ENCODE peak calls at places on chromosomes 13 and 19, in nine cellular contexts. S, Z, F, O, V, X, T, A and D are unnamed samples.

GRCh38 chr13:89061821-89062220 is 1390.7 kb downstream of the SLITRK5 start:
- ATAC-seq in V (no peak), Z (no peak), T (no peak), F (no peak), S (no peak), O (peak), X (no peak), A (no peak), D (no peak)

GRCh38 chr13:110306960-110307696 is at the start of the genes COL4A1 and COL4A2:
- ATAC-seq in S (no peak), T (no peak), X (no peak), O (peak), F (peak), V (peak), Z (no peak), A (peak), D (peak)

GRCh38 chr13:50410921-50411712 is 395.9 kb downstream of the KCNRG start:
- ATAC-seq in T (no peak), O (peak), A (peak), F (peak), S (no peak), V (peak), Z (no peak), X (no peak), D (no peak)

GRCh38 chr13:75687145-75687763 is 51.1 kb downstream of the LMO7 start:
- ATAC-seq in A (peak), Z (no peak), S (no peak), F (no peak), T (no peak), V (no peak), O (peak), X (no peak), D (no peak)

GRCh38 chr19:38719761-38720558 is 24.3 kb downstream of the CAPN12 start:
- ATAC-seq in V (no peak), Z (no peak), O (no peak), A (peak), X (no peak), T (no peak), F (peak), S (no peak), D (no peak)

GRCh38 chr19:5170329-5170745 is 170.3 kb downstream of the PTPRS start:
- ATAC-seq in Z (peak), A (no peak), V (no peak), O (peak), T (no peak), F (peak), X (peak), S (no peak), D (no peak)

GRCh38 chr19:11251217-11251616 is 11.1 kb downstream of the DOCK6 start:
- ATAC-seq in O (no peak), F (no peak), S (no peak), T (no peak), A (no peak), V (no peak), X (no peak), Z (no peak), D (no peak)

GRCh38 chr19:18502236-18502632 is 19.6 kb downstream of the ELL start:
- ATAC-seq in S (peak), T (no peak), O (no peak), F (no peak), A (no peak), X (no peak), V (no peak), Z (no peak), D (no peak)

GRCh38 chr19:12478234-12478941 is 6.2 kb downstream of the ZNF709 start:
- ATAC-seq in X (no peak), S (no peak), A (no peak), F (no peak), T (no peak), O (no peak), Z (no peak), V (no peak), D (no peak)

GRCh38 chr19:2591537-2592291 is 110.8 kb downstream of the GNG7 start:
- ATAC-seq in F (no peak), O (no peak), T (no peak), A (no peak), V (no peak), X (no peak), S (no peak), Z (no peak), D (no peak)

GRCh38 chr13:47798906-47799305 is 202.2 kb downstream of the SUCLA2 start:
- ATAC-seq in V (no peak), A (no peak), T (no peak), X (peak), F (no peak), Z (no peak), S (no peak), O (peak), D (no peak)

GRCh38 chr19:13882419-13882795 is 5.5 kb downstream of the NANOS3 start:
- ATAC-seq in Z (no peak), V (no peak), O (no peak), S (no peak), F (no peak), A (no peak), T (no peak), X (no peak), D (no peak)

GRCh38 chr13:99606322-99607089 is 105.2 kb downstream of the TM9SF2 start:
- ATAC-seq in X (peak), S (peak), F (peak), V (peak), T (peak), Z (peak), A (peak), O (peak), D (peak)

GRCh38 chr13:64061649-64062048 is 2646.0 kb upstream of the PCDH20 start:
- ATAC-seq in X (no peak), V (no peak), A (no peak), T (no peak), S (no peak), O (no peak), F (no peak), Z (no peak), D (no peak)

GRCh38 chr19:17826508-17827056 is 5.3 kb upstream of the INSL3 start:
- ATAC-seq in T (no peak), V (no peak), F (no peak), O (no peak), X (no peak), Z (no peak), A (no peak), S (no peak), D (no peak)

GRCh38 chr19:8335343-8336071 is 7.6 kb downstream of the KANK3 start:
- ATAC-seq in X (peak), O (peak), Z (peak), F (peak), S (peak), V (peak), T (peak), A (peak), D (peak)

GRCh38 chr13:52162279-52163101 is 3.1 kb upstream of the NEK3 start:
- ATAC-seq in T (no peak), V (no peak), A (no peak), Z (no peak), F (no peak), O (no peak), X (no peak), S (no peak), D (no peak)

GRCh38 chr19:54967611-54968010 is 1.4 kb downstream of the NLRP2 start:
- ATAC-seq in F (no peak), A (no peak), T (no peak), S (no peak), O (no peak), V (no peak), Z (peak), X (no peak), D (no peak)

GRCh38 chr13:83709751-83710515 is 172.3 kb downstream of the SLITRK1 start:
- ATAC-seq in Z (no peak), V (no peak), X (no peak), T (no peak), O (no peak), A (no peak), S (no peak), F (no peak), D (no peak)

GRCh38 chr19:13163609-13164364 is 13.6 kb downstream of the IER2 start:
- ATAC-seq in O (peak), T (peak), F (peak), X (peak), A (peak), S (peak), V (peak), Z (peak), D (peak)

GRCh38 chr13:50629497-50629896 is 214.0 kb downstream of the DLEU7 start:
- ATAC-seq in S (no peak), V (no peak), T (no peak), Z (no peak), F (no peak), A (no peak), O (no peak), X (no peak), D (no peak)

GRCh38 chr13:20232556-20233277 is 598 bp upstream of the GJB6 start:
- ATAC-seq in O (peak), S (peak), F (peak), V (no peak), A (peak), X (no peak), Z (no peak), T (peak), D (no peak)

GRCh38 chr19:47471381-47471732 is 336 bp downstream of the SLC8A2 start:
- ATAC-seq in X (peak), A (no peak), V (no peak), Z (no peak), S (no peak), T (no peak), F (no peak), O (no peak), D (no peak)

GRCh38 chr19:38682872-38683392 is 35.5 kb downstream of the ACTN4 start:
- ATAC-seq in Z (no peak), T (no peak), O (peak), V (no peak), X (no peak), F (peak), A (no peak), S (no peak), D (no peak)

GRCh38 chr13:32846020-32846451 is 170.2 kb upstream of the KL start:
- ATAC-seq in F (no peak), S (no peak), O (no peak), Z (no peak), T (no peak), V (no peak), A (no peak), X (peak), D (no peak)

GRCh38 chr19:35346193-35347052 is 1.3 kb upstream of the FFAR1 start:
- ATAC-seq in X (peak), Z (peak), O (no peak), F (no peak), T (peak), A (peak), S (peak), V (no peak), D (no peak)

GRCh38 chr19:11887247-11887617 is 350 bp upstream of the ZNF69 start:
- ATAC-seq in F (peak), O (peak), X (peak), Z (no peak), S (peak), V (no peak), T (no peak), A (no peak), D (peak)

GRCh38 chr13:31050486-31051400 is 111.0 kb downstream of the HSPH1 start:
- ATAC-seq in X (peak), O (peak), Z (no peak), F (no peak), S (no peak), T (no peak), A (no peak), V (no peak), D (no peak)

GRCh38 chr13:71780546-71780945 is 86.5 kb downstream of the DACH1 start:
- ATAC-seq in V (no peak), F (no peak), A (no peak), S (no peak), X (no peak), O (no peak), Z (no peak), T (no peak), D (no peak)

GRCh38 chr13:110154370-110155031 is 152.5 kb downstream of the COL4A1 start:
- ATAC-seq in S (no peak), F (no peak), X (no peak), O (no peak), V (no peak), T (no peak), Z (no peak), A (no peak), D (no peak)

GRCh38 chr13:79675931-79676658 is 195.1 kb downstream of the NDFIP2 start:
- ATAC-seq in T (no peak), A (peak), V (no peak), Z (no peak), O (peak), X (no peak), S (no peak), F (no peak), D (no peak)

GRCh38 chr19:2969104-2969504 is 8.3 kb upstream of the TLE6 start:
- ATAC-seq in X (no peak), F (no peak), S (no peak), Z (peak), T (no peak), A (no peak), V (no peak), O (no peak), D (no peak)

GRCh38 chr13:77265336-77265735 is 61.6 kb downstream of the MYCBP2 start:
- ATAC-seq in F (no peak), V (no peak), X (no peak), Z (no peak), S (no peak), T (no peak), A (no peak), O (no peak), D (no peak)

GRCh38 chr19:3459322-3459881 is 20.9 kb downstream of the SMIM24 start:
- ATAC-seq in F (peak), A (peak), T (peak), S (no peak), O (no peak), X (no peak), Z (no peak), V (peak), D (peak)